ENCODE peak calls at places on chromosomes 16 and 17, in eight cellular contexts. E, G, J, K, L, W, U and R are unnamed samples.
A peak's percentile ranks its signal among the peaks of the same experiment; 100 is the strongest.

GRCh38 chr17:62627219-62627903 is at the start of gene MRC2:
- DNase-seq in E (no peak), G (peak; percentile 47), J (peak; percentile 86), K (no peak), L (peak; percentile 62), W (peak; percentile 33), U (no peak), R (peak; percentile 72)

GRCh38 chr16:19223235-19223847 is 55.3 kb downstream of the SYT17 start:
- DNase-seq in E (no peak), G (no peak), J (no peak), K (no peak), L (peak; percentile 49), W (peak; percentile 51), U (no peak), R (no peak)

GRCh38 chr16:53404959-53405358 is 29.3 kb upstream of the RBL2 start:
- DNase-seq in E (no peak), G (no peak), J (no peak), K (no peak), L (no peak), W (no peak), U (no peak), R (no peak)

GRCh38 chr16:55943257-55943656 is 68.1 kb upstream of the CES5A start:
- DNase-seq in E (no peak), G (no peak), J (no peak), K (no peak), L (no peak), W (no peak), U (no peak), R (no peak)

GRCh38 chr17:81303385-81303784 is 8.3 kb upstream of the SLC38A10 start:
- DNase-seq in E (peak; percentile 55), G (no peak), J (no peak), K (no peak), L (no peak), W (no peak), U (no peak), R (no peak)

GRCh38 chr17:18859256-18859655 is 1.3 kb downstream of the PRPSAP2 start:
- DNase-seq in E (no peak), G (no peak), J (no peak), K (no peak), L (no peak), W (no peak), U (no peak), R (no peak)

GRCh38 chr17:36807496-36808180 is 129.6 kb upstream of the LHX1 start:
- DNase-seq in E (no peak), G (no peak), J (no peak), K (no peak), L (no peak), W (no peak), U (no peak), R (no peak)

GRCh38 chr17:56939869-56940484 is 20.9 kb downstream of the COIL start:
- DNase-seq in E (no peak), G (peak; percentile 50), J (no peak), K (no peak), L (no peak), W (no peak), U (no peak), R (no peak)

GRCh38 chr17:50564916-50565315 is 4.4 kb downstream of the CACNA1G start:
- DNase-seq in E (no peak), G (no peak), J (peak; percentile 90), K (no peak), L (no peak), W (no peak), U (no peak), R (no peak)

GRCh38 chr16:7366041-7366440 is 33.4 kb downstream of the RBFOX1 start:
- DNase-seq in E (no peak), G (no peak), J (no peak), K (no peak), L (no peak), W (no peak), U (no peak), R (no peak)

GRCh38 chr17:16932156-16932555 is 39.8 kb downstream of the TNFRSF13B start:
- DNase-seq in E (peak; percentile 46), G (no peak), J (no peak), K (no peak), L (no peak), W (no peak), U (no peak), R (no peak)

GRCh38 chr17:83053021-83053778 is 26.2 kb upstream of the METRNL start:
- DNase-seq in E (no peak), G (no peak), J (peak; percentile 64), K (no peak), L (peak; percentile 4), W (peak; percentile 20), U (no peak), R (peak; percentile 51)

GRCh38 chr17:45129940-45130639 is 2.2 kb downstream of the PLCD3 start:
- DNase-seq in E (no peak), G (peak; percentile 71), J (peak; percentile 57), K (no peak), L (no peak), W (no peak), U (no peak), R (no peak)

GRCh38 chr17:80817321-80817845 is 174.3 kb upstream of the CHMP6 start:
- DNase-seq in E (no peak), G (no peak), J (peak; percentile 38), K (no peak), L (no peak), W (no peak), U (no peak), R (peak; percentile 30)

GRCh38 chr16:533391-534088 is 6.0 kb downstream of the CAPN15 start:
- DNase-seq in E (peak; percentile 85), G (peak; percentile 36), J (no peak), K (no peak), L (no peak), W (no peak), U (no peak), R (no peak)

GRCh38 chr17:80861892-80862291 is 129.7 kb upstream of the CHMP6 start:
- DNase-seq in E (peak; percentile 46), G (no peak), J (no peak), K (peak; percentile 36), L (peak; percentile 30), W (peak; percentile 71), U (peak; percentile 77), R (peak; percentile 28)

GRCh38 chr17:64320613-64321553 is 57.8 kb upstream of the TEX2 start:
- DNase-seq in E (no peak), G (peak; percentile 68), J (peak; percentile 74), K (peak; percentile 47), L (peak; percentile 65), W (peak; percentile 70), U (no peak), R (peak; percentile 61)